ENCODE peak calls at places on chromosomes 1 and 21, in ten cellular contexts. One of them, this sample, is unnamed.

GRCh38 chr1:193104496-193104905 is 713 bp downstream of the GLRX2 start:
- DNase-seq in GM13977: peak
- DNase-seq in AG09309: no peak
- DNase-seq in neural crest cell: peak
- DNase-seq in aorta: peak
- DNase-seq in GM03348: peak
- DNase-seq in WTC11: peak
- DNase-seq in SW 1271: peak
- DNase-seq in fibroblast of pulmonary artery: peak
- DNase-seq in stimulated activated CD4-positive, alpha-beta T cell treated with anti-CD3 and anti-CD28 coated beads, Interleukin-1b, Interleukin-23, amount 100 ng/mL, for 24 hours: no peak
- DNase-seq in this sample: peak

GRCh38 chr1:14320518-14320917 is 278.0 kb upstream of the KAZN start:
- DNase-seq in GM13977: no peak
- DNase-seq in AG09309: peak
- DNase-seq in neural crest cell: no peak
- DNase-seq in aorta: no peak
- DNase-seq in GM03348: peak
- DNase-seq in WTC11: no peak
- DNase-seq in SW 1271: no peak
- DNase-seq in fibroblast of pulmonary artery: no peak
- DNase-seq in stimulated activated CD4-positive, alpha-beta T cell treated with anti-CD3 and anti-CD28 coated beads, Interleukin-1b, Interleukin-23, amount 100 ng/mL, for 24 hours: no peak
- DNase-seq in this sample: no peak

GRCh38 chr21:33419538-33420123 is 16.4 kb downstream of the IFNGR2 start:
- DNase-seq in GM13977: no peak
- DNase-seq in AG09309: no peak
- DNase-seq in neural crest cell: no peak
- DNase-seq in aorta: peak
- DNase-seq in GM03348: peak
- DNase-seq in WTC11: no peak
- DNase-seq in SW 1271: no peak
- DNase-seq in fibroblast of pulmonary artery: peak
- DNase-seq in stimulated activated CD4-positive, alpha-beta T cell treated with anti-CD3 and anti-CD28 coated beads, Interleukin-1b, Interleukin-23, amount 100 ng/mL, for 24 hours: no peak
- DNase-seq in this sample: no peak

GRCh38 chr1:119442756-119443155 is 27.8 kb downstream of the HSD3B2 start:
- DNase-seq in GM13977: no peak
- DNase-seq in AG09309: no peak
- DNase-seq in neural crest cell: no peak
- DNase-seq in aorta: no peak
- DNase-seq in GM03348: no peak
- DNase-seq in WTC11: no peak
- DNase-seq in SW 1271: no peak
- DNase-seq in fibroblast of pulmonary artery: no peak
- DNase-seq in stimulated activated CD4-positive, alpha-beta T cell treated with anti-CD3 and anti-CD28 coated beads, Interleukin-1b, Interleukin-23, amount 100 ng/mL, for 24 hours: no peak
- DNase-seq in this sample: no peak

GRCh38 chr1:244801246-244801645 is 34.2 kb upstream of the COX20 start:
- DNase-seq in GM13977: peak
- DNase-seq in AG09309: no peak
- DNase-seq in neural crest cell: peak
- DNase-seq in aorta: no peak
- DNase-seq in GM03348: peak
- DNase-seq in WTC11: peak
- DNase-seq in SW 1271: peak
- DNase-seq in fibroblast of pulmonary artery: peak
- DNase-seq in stimulated activated CD4-positive, alpha-beta T cell treated with anti-CD3 and anti-CD28 coated beads, Interleukin-1b, Interleukin-23, amount 100 ng/mL, for 24 hours: peak
- DNase-seq in this sample: peak

GRCh38 chr1:159429074-159429861 is 2.7 kb upstream of the OR10J4 start:
- DNase-seq in GM13977: no peak
- DNase-seq in AG09309: peak
- DNase-seq in neural crest cell: no peak
- DNase-seq in aorta: no peak
- DNase-seq in GM03348: peak
- DNase-seq in WTC11: no peak
- DNase-seq in SW 1271: no peak
- DNase-seq in fibroblast of pulmonary artery: peak
- DNase-seq in stimulated activated CD4-positive, alpha-beta T cell treated with anti-CD3 and anti-CD28 coated beads, Interleukin-1b, Interleukin-23, amount 100 ng/mL, for 24 hours: no peak
- DNase-seq in this sample: no peak

GRCh38 chr1:182624582-182624981 is 20.4 kb upstream of the RGS16 start:
- DNase-seq in GM13977: no peak
- DNase-seq in AG09309: no peak
- DNase-seq in neural crest cell: no peak
- DNase-seq in aorta: no peak
- DNase-seq in GM03348: no peak
- DNase-seq in WTC11: no peak
- DNase-seq in SW 1271: no peak
- DNase-seq in fibroblast of pulmonary artery: no peak
- DNase-seq in stimulated activated CD4-positive, alpha-beta T cell treated with anti-CD3 and anti-CD28 coated beads, Interleukin-1b, Interleukin-23, amount 100 ng/mL, for 24 hours: no peak
- DNase-seq in this sample: no peak

GRCh38 chr1:76425843-76426145 is 351.2 kb downstream of the ST6GALNAC3 start:
- DNase-seq in GM13977: no peak
- DNase-seq in AG09309: no peak
- DNase-seq in neural crest cell: no peak
- DNase-seq in aorta: no peak
- DNase-seq in GM03348: no peak
- DNase-seq in WTC11: no peak
- DNase-seq in SW 1271: peak
- DNase-seq in fibroblast of pulmonary artery: peak
- DNase-seq in stimulated activated CD4-positive, alpha-beta T cell treated with anti-CD3 and anti-CD28 coated beads, Interleukin-1b, Interleukin-23, amount 100 ng/mL, for 24 hours: no peak
- DNase-seq in this sample: no peak

GRCh38 chr1:1229770-1230169 is 2.0 kb downstream of the SDF4 start:
- DNase-seq in GM13977: no peak
- DNase-seq in AG09309: no peak
- DNase-seq in neural crest cell: no peak
- DNase-seq in aorta: no peak
- DNase-seq in GM03348: no peak
- DNase-seq in WTC11: no peak
- DNase-seq in SW 1271: no peak
- DNase-seq in fibroblast of pulmonary artery: no peak
- DNase-seq in stimulated activated CD4-positive, alpha-beta T cell treated with anti-CD3 and anti-CD28 coated beads, Interleukin-1b, Interleukin-23, amount 100 ng/mL, for 24 hours: no peak
- DNase-seq in this sample: no peak

GRCh38 chr1:160168016-160168415 is 16.6 kb downstream of the ATP1A4 start:
- DNase-seq in GM13977: no peak
- DNase-seq in AG09309: no peak
- DNase-seq in neural crest cell: no peak
- DNase-seq in aorta: no peak
- DNase-seq in GM03348: no peak
- DNase-seq in WTC11: no peak
- DNase-seq in SW 1271: no peak
- DNase-seq in fibroblast of pulmonary artery: no peak
- DNase-seq in stimulated activated CD4-positive, alpha-beta T cell treated with anti-CD3 and anti-CD28 coated beads, Interleukin-1b, Interleukin-23, amount 100 ng/mL, for 24 hours: no peak
- DNase-seq in this sample: no peak

GRCh38 chr1:150150511-150151021 is 850 bp downstream of the PLEKHO1 start:
- DNase-seq in GM13977: no peak
- DNase-seq in AG09309: no peak
- DNase-seq in neural crest cell: no peak
- DNase-seq in aorta: peak
- DNase-seq in GM03348: peak
- DNase-seq in WTC11: peak
- DNase-seq in SW 1271: no peak
- DNase-seq in fibroblast of pulmonary artery: no peak
- DNase-seq in stimulated activated CD4-positive, alpha-beta T cell treated with anti-CD3 and anti-CD28 coated beads, Interleukin-1b, Interleukin-23, amount 100 ng/mL, for 24 hours: no peak
- DNase-seq in this sample: peak

GRCh38 chr1:91885331-91885715 is 628 bp downstream of the TGFBR3 start:
- DNase-seq in GM13977: no peak
- DNase-seq in AG09309: no peak
- DNase-seq in neural crest cell: no peak
- DNase-seq in aorta: peak
- DNase-seq in GM03348: peak
- DNase-seq in WTC11: peak
- DNase-seq in SW 1271: no peak
- DNase-seq in fibroblast of pulmonary artery: peak
- DNase-seq in stimulated activated CD4-positive, alpha-beta T cell treated with anti-CD3 and anti-CD28 coated beads, Interleukin-1b, Interleukin-23, amount 100 ng/mL, for 24 hours: no peak
- DNase-seq in this sample: peak

GRCh38 chr21:36245115-36245514 is 74.9 kb upstream of the MORC3 start:
- DNase-seq in GM13977: no peak
- DNase-seq in AG09309: no peak
- DNase-seq in neural crest cell: no peak
- DNase-seq in aorta: no peak
- DNase-seq in GM03348: no peak
- DNase-seq in WTC11: no peak
- DNase-seq in SW 1271: no peak
- DNase-seq in fibroblast of pulmonary artery: no peak
- DNase-seq in stimulated activated CD4-positive, alpha-beta T cell treated with anti-CD3 and anti-CD28 coated beads, Interleukin-1b, Interleukin-23, amount 100 ng/mL, for 24 hours: no peak
- DNase-seq in this sample: no peak

GRCh38 chr1:201275266-201275666 is 8.0 kb upstream of the PKP1 start:
- DNase-seq in GM13977: no peak
- DNase-seq in AG09309: peak
- DNase-seq in neural crest cell: no peak
- DNase-seq in aorta: peak
- DNase-seq in GM03348: peak
- DNase-seq in WTC11: no peak
- DNase-seq in SW 1271: no peak
- DNase-seq in fibroblast of pulmonary artery: peak
- DNase-seq in stimulated activated CD4-positive, alpha-beta T cell treated with anti-CD3 and anti-CD28 coated beads, Interleukin-1b, Interleukin-23, amount 100 ng/mL, for 24 hours: no peak
- DNase-seq in this sample: no peak

GRCh38 chr21:20971296-20971921 is 26.8 kb upstream of the NCAM2 start:
- DNase-seq in GM13977: no peak
- DNase-seq in AG09309: no peak
- DNase-seq in neural crest cell: peak
- DNase-seq in aorta: no peak
- DNase-seq in GM03348: peak
- DNase-seq in WTC11: peak
- DNase-seq in SW 1271: peak
- DNase-seq in fibroblast of pulmonary artery: peak
- DNase-seq in stimulated activated CD4-positive, alpha-beta T cell treated with anti-CD3 and anti-CD28 coated beads, Interleukin-1b, Interleukin-23, amount 100 ng/mL, for 24 hours: no peak
- DNase-seq in this sample: peak

GRCh38 chr1:27963393-27963792 is 3.6 kb downstream of the XKR8 start:
- DNase-seq in GM13977: no peak
- DNase-seq in AG09309: no peak
- DNase-seq in neural crest cell: no peak
- DNase-seq in aorta: no peak
- DNase-seq in GM03348: no peak
- DNase-seq in WTC11: no peak
- DNase-seq in SW 1271: no peak
- DNase-seq in fibroblast of pulmonary artery: no peak
- DNase-seq in stimulated activated CD4-positive, alpha-beta T cell treated with anti-CD3 and anti-CD28 coated beads, Interleukin-1b, Interleukin-23, amount 100 ng/mL, for 24 hours: no peak
- DNase-seq in this sample: no peak

GRCh38 chr1:143653403-143653802 is 318.4 kb downstream of the FAM72C start:
- DNase-seq in GM13977: no peak
- DNase-seq in AG09309: no peak
- DNase-seq in neural crest cell: no peak
- DNase-seq in aorta: no peak
- DNase-seq in GM03348: no peak
- DNase-seq in WTC11: no peak
- DNase-seq in SW 1271: no peak
- DNase-seq in fibroblast of pulmonary artery: no peak
- DNase-seq in stimulated activated CD4-positive, alpha-beta T cell treated with anti-CD3 and anti-CD28 coated beads, Interleukin-1b, Interleukin-23, amount 100 ng/mL, for 24 hours: no peak
- DNase-seq in this sample: no peak

GRCh38 chr1:28246427-28246832 is 10.5 kb downstream of the ATP5IF1 start:
- DNase-seq in GM13977: no peak
- DNase-seq in AG09309: no peak
- DNase-seq in neural crest cell: no peak
- DNase-seq in aorta: no peak
- DNase-seq in GM03348: no peak
- DNase-seq in WTC11: no peak
- DNase-seq in SW 1271: peak
- DNase-seq in fibroblast of pulmonary artery: peak
- DNase-seq in stimulated activated CD4-positive, alpha-beta T cell treated with anti-CD3 and anti-CD28 coated beads, Interleukin-1b, Interleukin-23, amount 100 ng/mL, for 24 hours: no peak
- DNase-seq in this sample: peak

GRCh38 chr1:11729498-11730428 is 6.2 kb upstream of the AGTRAP start:
- DNase-seq in GM13977: no peak
- DNase-seq in AG09309: no peak
- DNase-seq in neural crest cell: no peak
- DNase-seq in aorta: no peak
- DNase-seq in GM03348: no peak
- DNase-seq in WTC11: no peak
- DNase-seq in SW 1271: no peak
- DNase-seq in fibroblast of pulmonary artery: no peak
- DNase-seq in stimulated activated CD4-positive, alpha-beta T cell treated with anti-CD3 and anti-CD28 coated beads, Interleukin-1b, Interleukin-23, amount 100 ng/mL, for 24 hours: no peak
- DNase-seq in this sample: no peak

GRCh38 chr1:58815069-58815679 is 31.3 kb upstream of the JUN start:
- DNase-seq in GM13977: peak
- DNase-seq in AG09309: peak
- DNase-seq in neural crest cell: peak
- DNase-seq in aorta: peak
- DNase-seq in GM03348: peak
- DNase-seq in WTC11: peak
- DNase-seq in SW 1271: peak
- DNase-seq in fibroblast of pulmonary artery: peak
- DNase-seq in stimulated activated CD4-positive, alpha-beta T cell treated with anti-CD3 and anti-CD28 coated beads, Interleukin-1b, Interleukin-23, amount 100 ng/mL, for 24 hours: no peak
- DNase-seq in this sample: peak

GRCh38 chr21:42461185-42461520 is 34.9 kb downstream of the RSPH1 start:
- DNase-seq in GM13977: no peak
- DNase-seq in AG09309: no peak
- DNase-seq in neural crest cell: no peak
- DNase-seq in aorta: no peak
- DNase-seq in GM03348: no peak
- DNase-seq in WTC11: no peak
- DNase-seq in SW 1271: no peak
- DNase-seq in fibroblast of pulmonary artery: no peak
- DNase-seq in stimulated activated CD4-positive, alpha-beta T cell treated with anti-CD3 and anti-CD28 coated beads, Interleukin-1b, Interleukin-23, amount 100 ng/mL, for 24 hours: no peak
- DNase-seq in this sample: no peak

GRCh38 chr1:17668195-17668594 is 86.9 kb upstream of the ACTL8 start:
- DNase-seq in GM13977: no peak
- DNase-seq in AG09309: no peak
- DNase-seq in neural crest cell: no peak
- DNase-seq in aorta: no peak
- DNase-seq in GM03348: no peak
- DNase-seq in WTC11: no peak
- DNase-seq in SW 1271: no peak
- DNase-seq in fibroblast of pulmonary artery: no peak
- DNase-seq in stimulated activated CD4-positive, alpha-beta T cell treated with anti-CD3 and anti-CD28 coated beads, Interleukin-1b, Interleukin-23, amount 100 ng/mL, for 24 hours: no peak
- DNase-seq in this sample: no peak

GRCh38 chr1:198261886-198262285 is 105.1 kb downstream of the NEK7 start:
- DNase-seq in GM13977: no peak
- DNase-seq in AG09309: no peak
- DNase-seq in neural crest cell: no peak
- DNase-seq in aorta: no peak
- DNase-seq in GM03348: no peak
- DNase-seq in WTC11: no peak
- DNase-seq in SW 1271: no peak
- DNase-seq in fibroblast of pulmonary artery: no peak
- DNase-seq in stimulated activated CD4-positive, alpha-beta T cell treated with anti-CD3 and anti-CD28 coated beads, Interleukin-1b, Interleukin-23, amount 100 ng/mL, for 24 hours: no peak
- DNase-seq in this sample: no peak

GRCh38 chr21:38291875-38292274 is 35.1 kb downstream of the KCNJ15 start:
- DNase-seq in GM13977: no peak
- DNase-seq in AG09309: no peak
- DNase-seq in neural crest cell: no peak
- DNase-seq in aorta: no peak
- DNase-seq in GM03348: no peak
- DNase-seq in WTC11: no peak
- DNase-seq in SW 1271: no peak
- DNase-seq in fibroblast of pulmonary artery: no peak
- DNase-seq in stimulated activated CD4-positive, alpha-beta T cell treated with anti-CD3 and anti-CD28 coated beads, Interleukin-1b, Interleukin-23, amount 100 ng/mL, for 24 hours: no peak
- DNase-seq in this sample: no peak

GRCh38 chr1:4745560-4745959 is 91.2 kb downstream of the AJAP1 start:
- DNase-seq in GM13977: no peak
- DNase-seq in AG09309: no peak
- DNase-seq in neural crest cell: no peak
- DNase-seq in aorta: no peak
- DNase-seq in GM03348: no peak
- DNase-seq in WTC11: no peak
- DNase-seq in SW 1271: no peak
- DNase-seq in fibroblast of pulmonary artery: no peak
- DNase-seq in stimulated activated CD4-positive, alpha-beta T cell treated with anti-CD3 and anti-CD28 coated beads, Interleukin-1b, Interleukin-23, amount 100 ng/mL, for 24 hours: no peak
- DNase-seq in this sample: no peak

GRCh38 chr21:27703806-27704205 is 736.9 kb upstream of the ADAMTS5 start:
- DNase-seq in GM13977: no peak
- DNase-seq in AG09309: peak
- DNase-seq in neural crest cell: no peak
- DNase-seq in aorta: no peak
- DNase-seq in GM03348: peak
- DNase-seq in WTC11: no peak
- DNase-seq in SW 1271: no peak
- DNase-seq in fibroblast of pulmonary artery: no peak
- DNase-seq in stimulated activated CD4-positive, alpha-beta T cell treated with anti-CD3 and anti-CD28 coated beads, Interleukin-1b, Interleukin-23, amount 100 ng/mL, for 24 hours: no peak
- DNase-seq in this sample: no peak

GRCh38 chr1:91637539-91637994 is 136.9 kb downstream of the CDC7 start:
- DNase-seq in GM13977: no peak
- DNase-seq in AG09309: no peak
- DNase-seq in neural crest cell: peak
- DNase-seq in aorta: no peak
- DNase-seq in GM03348: no peak
- DNase-seq in WTC11: no peak
- DNase-seq in SW 1271: no peak
- DNase-seq in fibroblast of pulmonary artery: no peak
- DNase-seq in stimulated activated CD4-positive, alpha-beta T cell treated with anti-CD3 and anti-CD28 coated beads, Interleukin-1b, Interleukin-23, amount 100 ng/mL, for 24 hours: no peak
- DNase-seq in this sample: no peak

GRCh38 chr1:12472798-12473551 is 145.0 kb downstream of the DHRS3 start:
- DNase-seq in GM13977: no peak
- DNase-seq in AG09309: no peak
- DNase-seq in neural crest cell: no peak
- DNase-seq in aorta: no peak
- DNase-seq in GM03348: no peak
- DNase-seq in WTC11: no peak
- DNase-seq in SW 1271: no peak
- DNase-seq in fibroblast of pulmonary artery: no peak
- DNase-seq in stimulated activated CD4-positive, alpha-beta T cell treated with anti-CD3 and anti-CD28 coated beads, Interleukin-1b, Interleukin-23, amount 100 ng/mL, for 24 hours: peak
- DNase-seq in this sample: no peak

This sample was measured in GM23338.